ENCODE peak calls at places on chromosomes 6 and 20, in nine cellular contexts. S is GM23338, H is HepG2, V is psoas muscle, Q is tibial nerve, D is uterus, I is upper lobe of right lung, R is tibial artery, E is body of pancreas. Z is an unnamed sample. For H3K4me1, the result is how much of the 10 kb centered on the place peaks cover.

GRCh38 chr6:157323924-157324276 is 581 bp upstream of the TMEM242 start:
- DNase-seq in S (peak), H (peak), V (peak), Q (peak), D (peak), I (peak), R (peak), E (peak), Z (no peak)

GRCh38 chr6:67880939-67881705 is 754.0 kb upstream of the ADGRB3 start:
- DNase-seq in S (no peak), H (no peak), V (no peak), Q (no peak), D (no peak), I (no peak), R (no peak), E (no peak), Z (no peak)

GRCh38 chr6:72789145-72789544 is 167.3 kb downstream of the KCNQ5 start:
- DNase-seq in S (no peak), H (no peak), V (no peak), Q (no peak), D (no peak), I (no peak), R (no peak), E (no peak), Z (no peak)

GRCh38 chr6:167757291-167757690 is 69.4 kb upstream of the AFDN start:
- DNase-seq in S (no peak), H (no peak), V (no peak), Q (no peak), D (no peak), I (no peak), R (peak), E (no peak), Z (no peak)

GRCh38 chr6:41470341-41471063 is 75.7 kb upstream of the FOXP4 start:
- DNase-seq in S (peak), H (no peak), V (peak), Q (peak), D (peak), I (peak), R (peak), E (peak), Z (no peak)

GRCh38 chr20:15756001-15756400 is 817.2 kb downstream of the KIF16B start:
- DNase-seq in S (no peak), H (no peak), V (no peak), Q (no peak), D (no peak), I (no peak), R (no peak), E (no peak), Z (no peak)

GRCh38 chr20:33785503-33785902 is 25.6 kb upstream of the CHMP4B start:
- DNase-seq in S (no peak), H (no peak), V (no peak), Q (no peak), D (no peak), I (no peak), R (no peak), E (no peak), Z (no peak)

GRCh38 chr20:64165866-64166600 is 1.8 kb downstream of the MYT1 start:
- DNase-seq in S (no peak), H (no peak), V (no peak), Q (no peak), D (no peak), I (no peak), R (no peak), E (no peak), Z (no peak)

GRCh38 chr6:75268121-75268987 is 16.2 kb downstream of the TMEM30A start:
- DNase-seq in S (peak), H (no peak), V (no peak), Q (no peak), D (no peak), I (no peak), R (no peak), E (no peak), Z (no peak)

GRCh38 chr6:134819236-134819635 is 130.7 kb downstream of the ALDH8A1 start:
- DNase-seq in S (no peak), H (no peak), V (no peak), Q (no peak), D (no peak), I (no peak), R (no peak), E (no peak), Z (no peak)

GRCh38 chr6:146770965-146771735 is 172.4 kb downstream of the ADGB start:
- DNase-seq in S (no peak), H (no peak), V (peak), Q (peak), D (no peak), I (peak), R (peak), E (peak), Z (no peak)

GRCh38 chr6:116426551-116426950 is 34.6 kb upstream of the CALHM6 start:
- DNase-seq in S (no peak), H (no peak), V (no peak), Q (no peak), D (no peak), I (no peak), R (no peak), E (no peak), Z (no peak)

GRCh38 chr6:29723666-29724588 is 693 bp downstream of the HLA-F start:
- DNase-seq in S (peak), H (no peak), V (peak), Q (peak), D (peak), I (peak), R (peak), E (peak), Z (no peak)

GRCh38 chr6:1930356-1930755 is 315.0 kb downstream of the GMDS start:
- DNase-seq in S (no peak), H (no peak), V (no peak), Q (no peak), D (no peak), I (no peak), R (no peak), E (no peak), Z (no peak)

GRCh38 chr6:155442562-155442961 is 13.1 kb downstream of the NOX3 start:
- DNase-seq in S (no peak), H (no peak), V (no peak), Q (no peak), D (no peak), I (no peak), R (no peak), E (no peak), Z (no peak)

GRCh38 chr6:53011993-53012392 is 16.9 kb upstream of the GSTA4 start:
- DNase-seq in S (no peak), H (no peak), V (no peak), Q (no peak), D (no peak), I (no peak), R (no peak), E (no peak), Z (no peak)

GRCh38 chr6:149125309-149125708 is 192.2 kb upstream of the TAB2 start:
- DNase-seq in S (no peak), H (no peak), V (no peak), Q (no peak), D (no peak), I (no peak), R (no peak), E (no peak), Z (no peak)

GRCh38 chr6:25007269-25007699 is 71.5 kb upstream of the RIPOR2 start:
- DNase-seq in S (no peak), H (no peak), V (no peak), Q (no peak), D (no peak), I (no peak), R (no peak), E (no peak), Z (no peak)

GRCh38 chr6:121485359-121485809 is 49.9 kb downstream of the GJA1 start:
- DNase-seq in S (peak), H (no peak), V (no peak), Q (no peak), D (no peak), I (no peak), R (no peak), E (no peak), Z (no peak)

GRCh38 chr6:156160788-156161150 is 616.4 kb upstream of the ARID1B start:
- DNase-seq in S (no peak), H (no peak), V (no peak), Q (no peak), D (no peak), I (no peak), R (no peak), E (no peak), Z (no peak)

GRCh38 chr6:5892669-5893068 is 114.1 kb downstream of the NRN1 start:
- DNase-seq in S (no peak), H (no peak), V (no peak), Q (no peak), D (no peak), I (no peak), R (no peak), E (no peak), Z (no peak)

GRCh38 chr20:49674383-49675352 is 39.0 kb downstream of the B4GALT5 start:
- DNase-seq in S (no peak), H (peak), V (no peak), Q (no peak), D (no peak), I (no peak), R (no peak), E (peak), Z (no peak)

GRCh38 chr20:59002388-59002787 is 4.7 kb downstream of the CTSZ start:
- DNase-seq in S (no peak), H (no peak), V (no peak), Q (no peak), D (no peak), I (no peak), R (peak), E (no peak), Z (no peak)

GRCh38 chr6:142819603-142820335 is 125.2 kb downstream of the HIVEP2 start:
- DNase-seq in S (no peak), H (no peak), V (no peak), Q (no peak), D (no peak), I (no peak), R (no peak), E (no peak), Z (no peak)

GRCh38 chr6:42045538-42046460 is 4.5 kb upstream of the TAF8 start:
- DNase-seq in S (peak), H (no peak), V (peak), Q (peak), D (peak), I (peak), R (peak), E (peak), Z (peak)

GRCh38 chr6:71107935-71108420 is 151.1 kb upstream of the B3GAT2 start:
- DNase-seq in S (no peak), H (no peak), V (no peak), Q (no peak), D (no peak), I (no peak), R (no peak), E (peak), Z (no peak)

GRCh38 chr6:147205690-147206600 is 1.7 kb downstream of the STXBP5 start:
- DNase-seq in S (no peak), H (peak), V (no peak), Q (no peak), D (no peak), I (no peak), R (no peak), E (peak), Z (no peak)

GRCh38 chr6:139743629-139744028 is 369.2 kb upstream of the CITED2 start:
- DNase-seq in S (no peak), H (peak), V (no peak), Q (no peak), D (no peak), I (no peak), R (no peak), E (no peak), Z (no peak)

GRCh38 chr6:41942045-41942851 is 640 bp upstream of the CCND3 start:
- DNase-seq in S (peak), H (no peak), V (no peak), Q (no peak), D (no peak), I (no peak), R (no peak), E (no peak), Z (no peak)

GRCh38 chr6:146111864-146112263 is 83.0 kb downstream of the GRM1 start:
- DNase-seq in S (peak), H (no peak), V (no peak), Q (no peak), D (no peak), I (no peak), R (no peak), E (no peak), Z (no peak)

GRCh38 chr6:126040394-126040793 is 54.1 kb downstream of the TRMT11 start:
- DNase-seq in S (no peak), H (no peak), V (no peak), Q (no peak), D (no peak), I (no peak), R (no peak), E (no peak), Z (no peak)

GRCh38 chr20:57991211-57991841 is 237.1 kb downstream of the ANKRD60 start:
- DNase-seq in S (no peak), H (no peak), V (peak), Q (no peak), D (no peak), I (no peak), R (no peak), E (no peak), Z (no peak)

GRCh38 chr6:101539510-101540245 is 146.2 kb downstream of the GRIK2 start:
- DNase-seq in S (no peak), H (no peak), V (no peak), Q (no peak), D (no peak), I (no peak), R (no peak), E (no peak), Z (no peak)

GRCh38 chr6:128519931-128520435 is 416 bp downstream of the PTPRK start:
- DNase-seq in S (peak), H (no peak), V (no peak), Q (peak), D (peak), I (peak), R (peak), E (peak), Z (no peak)

GRCh38 chr6:451336-451735 is 59.8 kb downstream of the IRF4 start:
- DNase-seq in S (no peak), H (no peak), V (no peak), Q (no peak), D (no peak), I (no peak), R (no peak), E (no peak), Z (no peak)

GRCh38 chr20:1206749-1207148 is 3.5 kb downstream of the C20orf202 start:
- DNase-seq in S (no peak), H (no peak), V (no peak), Q (no peak), D (no peak), I (no peak), R (no peak), E (no peak), Z (no peak)
- H3K4me3 ChIP-seq in S (no peak), H (no peak), V (no peak), Q (no peak), D (no peak), I (peak), R (no peak), E (no peak), Z (no peak)

GRCh38 chr6:90251295-90251992 is 45.2 kb downstream of the BACH2 start:
- DNase-seq in S (no peak), H (no peak), V (no peak), Q (no peak), D (no peak), I (no peak), R (no peak), E (no peak), Z (no peak)
- H3K4me1 ChIP-seq in S (under half), H (under half), V (under half), Q (under half), D (under half), I (under half), R (under half), E (under half), Z (under half)

DNA sequence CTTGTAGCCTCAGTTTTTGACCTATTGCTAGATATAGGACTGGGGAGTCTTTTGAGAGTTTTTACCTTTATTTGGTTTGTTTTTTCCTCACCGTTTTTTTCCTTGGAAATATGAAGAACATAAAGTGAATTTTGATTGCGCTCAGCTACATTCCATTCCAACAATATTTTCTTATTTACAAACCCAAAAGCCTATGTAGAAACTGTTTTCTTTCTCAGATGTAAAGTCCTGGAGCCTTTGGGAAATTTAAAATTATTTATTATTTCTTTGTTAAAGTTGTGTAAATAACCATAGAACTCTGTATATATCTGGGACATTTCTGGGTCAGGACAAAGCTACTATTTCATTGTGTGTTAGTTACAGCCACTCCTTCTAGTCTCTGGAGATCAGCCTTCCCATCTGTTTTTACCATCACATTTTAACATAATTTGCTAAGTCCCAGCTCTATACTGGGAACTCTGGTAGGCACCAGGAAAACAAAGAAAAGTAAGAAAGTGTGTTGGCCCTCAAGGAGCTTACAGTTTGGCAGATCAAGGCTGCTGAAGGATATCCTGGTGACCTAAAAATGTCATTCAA is 68.8 kb downstream of the JAG1 start:
- DNase-seq in S (no peak), H (no peak), V (no peak), Q (no peak), D (no peak), I (no peak), R (no peak), E (no peak), Z (no peak)
- TF ChIP-seq CTCF in S (no peak), H (no peak), V (no peak), Q (no peak), D (no peak), I (no peak), R (no peak), E (no peak), Z (no peak)

GRCh38 chr6:164040994-164041393 is 626.5 kb downstream of the QKI start:
- DNase-seq in S (no peak), H (no peak), V (no peak), Q (no peak), D (no peak), I (no peak), R (no peak), E (no peak), Z (no peak)

GRCh38 chr6:164035912-164036485 is 621.5 kb downstream of the QKI start:
- DNase-seq in S (peak), H (no peak), V (no peak), Q (no peak), D (no peak), I (no peak), R (no peak), E (no peak), Z (no peak)

GRCh38 chr6:164037165-164037564 is 622.6 kb downstream of the QKI start:
- DNase-seq in S (no peak), H (no peak), V (no peak), Q (no peak), D (no peak), I (no peak), R (no peak), E (no peak), Z (no peak)

GRCh38 chr6:164042212-164042611 is 627.7 kb downstream of the QKI start:
- DNase-seq in S (no peak), H (no peak), V (no peak), Q (no peak), D (no peak), I (no peak), R (no peak), E (no peak), Z (no peak)

DNA sequence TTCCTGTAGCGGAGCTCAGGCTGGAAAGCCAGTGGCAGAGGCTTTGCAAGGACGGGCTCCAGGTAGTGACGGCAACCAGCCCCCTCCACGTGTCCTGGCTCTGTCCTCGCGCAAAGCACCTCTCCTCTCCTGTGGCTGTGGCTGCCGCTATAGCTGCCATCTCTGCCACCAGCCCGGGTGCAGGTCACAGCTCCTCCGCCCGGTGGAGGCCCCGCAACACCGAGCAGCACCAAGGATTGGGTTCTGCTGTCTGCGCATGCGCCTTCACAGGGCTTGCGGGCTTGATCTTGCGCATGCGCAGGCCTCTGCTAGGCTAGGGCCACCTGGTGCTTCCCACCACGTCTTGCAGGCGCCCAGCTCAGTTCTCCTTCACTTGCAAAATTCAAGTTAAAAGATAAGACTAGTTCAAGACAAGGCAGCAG is 625.4 kb downstream of the QKI start:
- DNase-seq in S (no peak), H (no peak), V (peak), Q (no peak), D (peak), I (peak), R (no peak), E (peak), Z (no peak)
- H3K4me3 ChIP-seq in S (no peak), H (no peak), V (peak), Q (no peak), D (no peak), I (no peak), R (no peak), E (no peak), Z (no peak)